ENCODE peak calls at places on chromosomes 2 and 18, in four cellular contexts. V is HepG2, F is stomach, N is suprapubic skin. A is an unnamed sample.

GRCh38 chr2:205865794-205866490 is 183.6 kb downstream of the NRP2 start:
- DNase-seq in V (no peak), F (no peak), N (no peak), A (peak; percentile 70)

GRCh38 chr18:35680139-35680551 is 98.6 kb downstream of the GALNT1 start:
- DNase-seq in V (peak; percentile 60), F (no peak), N (no peak), A (no peak)

GRCh38 chr2:127840893-127841292 is 17.1 kb downstream of the POLR2D start:
- DNase-seq in V (no peak), F (no peak), N (no peak), A (no peak)

GRCh38 chr2:48734576-48735303 is 20.8 kb downstream of the LHCGR start:
- DNase-seq in V (no peak), F (no peak), N (no peak), A (no peak)

GRCh38 chr2:6865346-6866238 is at the start of gene CMPK2:
- DNase-seq in V (peak; percentile 35), F (peak; percentile 85), N (peak; percentile 70), A (peak; percentile 78)

GRCh38 chr2:96241227-96241626 is 24.6 kb downstream of the TMEM127 start:
- DNase-seq in V (no peak), F (no peak), N (no peak), A (peak; percentile 29)

GRCh38 chr2:149166958-149167810 is 128.7 kb downstream of the LYPD6B start:
- DNase-seq in V (no peak), F (no peak), N (no peak), A (no peak)

GRCh38 chr18:8705941-8706544 is 687 bp downstream of the MTCL1 start:
- DNase-seq in V (no peak), F (no peak), N (no peak), A (peak; percentile 66)

GRCh38 chr2:201344663-201345366 is 12.3 kb downstream of the FLACC1 start:
- DNase-seq in V (peak; percentile 59), F (no peak), N (no peak), A (no peak)

GRCh38 chr2:39920318-39920775 is 141.3 kb upstream of the THUMPD2 start:
- DNase-seq in V (no peak), F (no peak), N (no peak), A (no peak)

GRCh38 chr2:39121523-39122063 is 742 bp upstream of the SOS1 start:
- DNase-seq in V (no peak), F (no peak), N (no peak), A (no peak)

GRCh38 chr2:121061633-121062032 is 223.4 kb downstream of the TFCP2L1 start:
- DNase-seq in V (no peak), F (no peak), N (no peak), A (no peak)

GRCh38 chr2:105768961-105769452 is 24.3 kb downstream of the NCK2 start:
- DNase-seq in V (no peak), F (no peak), N (no peak), A (no peak)

GRCh38 chr18:30625961-30626360 is 416.6 kb downstream of the DSC3 start:
- DNase-seq in V (no peak), F (no peak), N (no peak), A (no peak)

GRCh38 chr18:60189840-60190239 is 182.7 kb downstream of the MC4R start:
- DNase-seq in V (no peak), F (no peak), N (no peak), A (no peak)

GRCh38 chr18:26546875-26547301 is 1.5 kb downstream of the KCTD1 start:
- DNase-seq in V (no peak), F (no peak), N (no peak), A (no peak)

GRCh38 chr2:172083725-172084483 is 1.4 kb upstream of the DLX1 start:
- DNase-seq in V (no peak), F (no peak), N (no peak), A (no peak)

GRCh38 chr2:14678754-14679153 is 46.2 kb downstream of the LRATD1 start:
- DNase-seq in V (no peak), F (no peak), N (no peak), A (no peak)

GRCh38 chr2:71513096-71513495 is 59.7 kb downstream of the DYSF start:
- DNase-seq in V (no peak), F (no peak), N (no peak), A (no peak)

GRCh38 chr2:50492452-50492851 is 539.5 kb downstream of the NRXN1 start:
- DNase-seq in V (peak; percentile 54), F (peak; percentile 39), N (no peak), A (peak; percentile 56)

GRCh38 chr18:15005313-15006130 is 257.6 kb downstream of the ANKRD30B start:
- DNase-seq in V (no peak), F (no peak), N (peak; percentile 51), A (no peak)

GRCh38 chr18:55465313-55465712 is 122.7 kb downstream of the TCF4 start:
- DNase-seq in V (no peak), F (no peak), N (no peak), A (no peak)

GRCh38 chr2:45649457-45649854 is 2.0 kb upstream of the PRKCE start:
- DNase-seq in V (no peak), F (no peak), N (no peak), A (no peak)

GRCh38 chr18:57353137-57353939 is 981 bp downstream of the ST8SIA3 start:
- DNase-seq in V (no peak), F (no peak), N (no peak), A (no peak)

GRCh38 chr18:61039251-61039650 is 294.0 kb upstream of the CDH20 start:
- DNase-seq in V (no peak), F (no peak), N (no peak), A (no peak)

GRCh38 chr2:228426502-228427216 is 245.2 kb upstream of the SPHKAP start:
- DNase-seq in V (no peak), F (no peak), N (no peak), A (no peak)

GRCh38 chr18:1663879-1664705 is 759.4 kb downstream of the ADCYAP1 start:
- DNase-seq in V (peak; percentile 44), F (peak; percentile 34), N (no peak), A (no peak)

GRCh38 chr18:56083889-56084288 is 495.9 kb upstream of the TCF4 start:
- DNase-seq in V (no peak), F (no peak), N (no peak), A (no peak)

GRCh38 chr2:188577231-188577630 is 285.6 kb downstream of the GULP1 start:
- DNase-seq in V (no peak), F (no peak), N (no peak), A (no peak)

GRCh38 chr2:233350708-233351107 is 3.6 kb upstream of the DGKD start:
- DNase-seq in V (peak; percentile 62), F (no peak), N (no peak), A (no peak)

GRCh38 chr2:55649211-55649610 is 31.8 kb upstream of the PPP4R3B start:
- DNase-seq in V (no peak), F (no peak), N (no peak), A (no peak)

GRCh38 chr18:24910217-24910616 is 441.7 kb downstream of the ZNF521 start:
- DNase-seq in V (no peak), F (no peak), N (no peak), A (no peak)

GRCh38 chr2:174971868-174972781 is 33.1 kb downstream of the CHN1 start:
- DNase-seq in V (no peak), F (no peak), N (no peak), A (no peak)
- TF ChIP-seq EP300 in V (no peak), F (no peak), N (no peak), A (no peak)

GRCh38 chr2:27071990-27072830 is 756 bp upstream of the OST4 start:
- DNase-seq in V (no peak), F (peak; percentile 37), N (peak; percentile 86), A (peak; percentile 98)
- TF ChIP-seq POLR2AphosphoS5 in V (no peak), F (peak; percentile 36), N (no peak), A (peak; percentile 95)

GRCh38 chr2:177334940-177335543 is 57.5 kb upstream of the AGPS start:
- DNase-seq in V (peak; percentile 72), F (no peak), N (no peak), A (no peak)
- TF ChIP-seq EP300 in V (no peak), F (no peak), N (no peak), A (no peak)

GRCh38 chr2:1402064-1402463 is 11.2 kb upstream of the TPO start:
- DNase-seq in V (no peak), F (no peak), N (no peak), A (no peak)

GRCh38 chr2:1405967-1406366 is 7.3 kb upstream of the TPO start:
- DNase-seq in V (no peak), F (no peak), N (no peak), A (no peak)

GRCh38 chr2:1405124-1405523 is 8.1 kb upstream of the TPO start:
- DNase-seq in V (no peak), F (no peak), N (no peak), A (no peak)

GRCh38 chr2:1403565-1403964 is 9.7 kb upstream of the TPO start:
- DNase-seq in V (no peak), F (no peak), N (no peak), A (no peak)

DNA sequence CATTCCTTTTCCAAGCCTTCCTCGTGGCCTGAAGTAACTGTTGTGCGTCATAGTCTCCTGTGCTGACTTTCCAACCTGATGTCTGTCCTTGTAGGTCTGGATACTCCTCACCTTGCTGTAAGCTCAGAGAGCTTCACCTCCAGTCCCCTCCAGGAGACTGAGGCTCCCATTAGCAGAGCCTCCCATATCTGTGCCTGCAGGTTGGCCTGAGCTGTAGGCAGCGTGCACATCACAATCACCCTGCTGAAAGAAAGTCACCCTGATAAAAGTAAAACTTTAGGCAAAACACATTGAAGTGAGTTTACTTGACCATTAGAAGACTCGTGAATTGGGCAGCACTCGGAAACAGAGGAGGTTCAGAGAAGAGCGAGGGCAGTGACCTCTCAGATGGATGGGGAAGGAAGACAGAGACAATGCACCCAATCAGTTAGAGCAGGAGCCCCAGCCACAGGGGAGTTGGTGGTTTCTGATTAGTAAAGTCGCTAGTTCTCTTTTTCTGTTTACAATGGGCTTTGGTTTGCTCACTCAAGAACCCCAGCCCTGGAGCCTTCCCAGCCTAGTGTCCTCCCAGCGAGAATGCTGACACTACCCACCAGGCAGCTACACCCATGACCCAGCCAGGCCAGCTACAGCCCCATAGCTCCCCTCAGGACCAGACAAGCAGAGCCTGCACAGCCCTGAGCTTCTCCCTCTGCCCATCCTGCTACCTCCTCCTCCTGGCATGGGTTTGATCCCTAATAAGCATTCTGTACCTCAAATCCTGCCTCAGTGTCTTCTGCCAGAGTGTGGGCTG is 12.1 kb upstream of the TPO start:
- DNase-seq in V (no peak), F (no peak), N (no peak), A (no peak)
- TF ChIP-seq POLR2AphosphoS5 in V (no peak), F (no peak), N (no peak), A (no peak)

GRCh38 chr18:44911773-44912172 is 231.1 kb downstream of the SETBP1 start:
- DNase-seq in V (no peak), F (no peak), N (no peak), A (no peak)
- TF ChIP-seq EP300 in V (no peak), F (no peak), N (no peak), A (no peak)

GRCh38 chr2:217756375-217757107 is 246.3 kb downstream of the TNS1 start:
- DNase-seq in V (peak; percentile 29), F (peak; percentile 61), N (no peak), A (peak; percentile 87)
- TF ChIP-seq POLR2AphosphoS5 in V (no peak), F (no peak), N (no peak), A (peak; percentile 34)

GRCh38 chr2:177909962-177910361 is 162.6 kb downstream of the PDE11A start:
- DNase-seq in V (peak; percentile 10), F (no peak), N (no peak), A (no peak)
- TF ChIP-seq EP300 in V (no peak), F (no peak), N (no peak), A (no peak)